ENCODE peak calls at places on chromosome 12, in four cellular contexts. N is cardiac muscle cell, H is pancreas, E is cardiac fibroblast. A is an unnamed sample.

GRCh38 chr12:67811437-67812361 is 163.2 kb downstream of the DYRK2 start:
- DNase-seq in E (peak), H (no peak), N (no peak), A (peak)

GRCh38 chr12:44972746-44973421 is 78.0 kb downstream of the DBX2 start:
- DNase-seq in N (peak), H (no peak), E (peak), A (peak)

GRCh38 chr12:5655120-5655519 is 223.2 kb downstream of the NTF3 start:
- DNase-seq in N (no peak), E (no peak), H (no peak), A (no peak)

GRCh38 chr12:70178038-70178437 is 65.2 kb upstream of the CNOT2 start:
- DNase-seq in H (no peak), E (peak), N (no peak), A (peak)

GRCh38 chr12:76666272-76666845 is 97.6 kb upstream of the ZDHHC17 start:
- DNase-seq in H (no peak), E (no peak), N (no peak), A (peak)

GRCh38 chr12:468671-469389 is 9.1 kb downstream of the B4GALNT3 start:
- DNase-seq in E (no peak), N (no peak), H (no peak), A (no peak)

GRCh38 chr12:3604281-3604680 is 113.3 kb downstream of the PRMT8 start:
- DNase-seq in H (no peak), E (no peak), N (no peak), A (no peak)

GRCh38 chr12:66235626-66236281 is 46.7 kb downstream of the IRAK3 start:
- DNase-seq in H (no peak), E (peak), N (no peak), A (peak)

GRCh38 chr12:52847335-52848102 is 1.3 kb downstream of the KRT78 start:
- DNase-seq in N (no peak), H (no peak), E (peak), A (no peak)

GRCh38 chr12:6323340-6323994 is 13.0 kb downstream of the PLEKHG6 start:
- DNase-seq in H (no peak), N (peak), E (peak), A (peak)

GRCh38 chr12:55760663-55761062 is 17.7 kb downstream of the GDF11 start:
- DNase-seq in N (no peak), H (no peak), E (no peak), A (no peak)

GRCh38 chr12:58888131-58888783 is 32.0 kb downstream of the LRIG3 start:
- DNase-seq in E (peak), H (no peak), N (no peak), A (peak)

GRCh38 chr12:95859344-95859816 is 628 bp downstream of the SNRPF start:
- DNase-seq in E (peak), H (no peak), N (peak), A (peak)

GRCh38 chr12:20210795-20211194 is 157.5 kb upstream of the PDE3A start:
- DNase-seq in N (no peak), H (no peak), E (no peak), A (no peak)

GRCh38 chr12:81492131-81492720 is 266.9 kb downstream of the PPFIA2 start:
- DNase-seq in N (peak), H (no peak), E (peak), A (no peak)

GRCh38 chr12:101642115-101643067 is 47.6 kb downstream of the MYBPC1 start:
- DNase-seq in H (peak), N (peak), E (no peak), A (no peak)

GRCh38 chr12:2944401-2945047 is 14.7 kb upstream of the TEAD4 start:
- DNase-seq in E (peak), H (peak), N (peak), A (peak)

GRCh38 chr12:104026841-104027599 is 23.0 kb downstream of the GLT8D2 start:
- DNase-seq in E (no peak), N (no peak), H (no peak), A (no peak)

GRCh38 chr12:97943359-97943758 is 480.8 kb downstream of the RMST start:
- DNase-seq in H (no peak), N (no peak), E (no peak), A (no peak)

GRCh38 chr12:52903855-52904508 is 894 bp downstream of the KRT8 start:
- DNase-seq in H (peak), N (peak), E (peak), A (peak)

GRCh38 chr12:46557539-46558373 is 185.2 kb upstream of the SLC38A2 start:
- DNase-seq in E (peak), N (no peak), H (no peak), A (no peak)

GRCh38 chr12:101927042-101927441 is 49.7 kb downstream of the DRAM1 start:
- DNase-seq in N (no peak), E (peak), H (no peak), A (peak)

GRCh38 chr12:10783252-10783651 is 19.2 kb downstream of the TAS2R7 start:
- DNase-seq in H (no peak), N (no peak), E (no peak), A (no peak)

GRCh38 chr12:124680863-124681778 is 113.7 kb upstream of the NCOR2 start:
- DNase-seq in E (peak), N (no peak), H (no peak), A (peak)

GRCh38 chr12:21800011-21800410 is 25.5 kb upstream of the KCNJ8 start:
- DNase-seq in N (no peak), E (no peak), H (no peak), A (no peak)

GRCh38 chr12:51922762-51923505 is 15.6 kb downstream of the ACVRL1 start:
- DNase-seq in E (peak), N (no peak), H (no peak), A (peak)

GRCh38 chr12:45329238-45329637 is 113.3 kb downstream of the ANO6 start:
- DNase-seq in H (no peak), E (peak), N (no peak), A (no peak)

GRCh38 chr12:4272976-4273650 is 449 bp upstream of the CCND2 start:
- DNase-seq in N (no peak), H (no peak), E (no peak), A (no peak)

GRCh38 chr12:123131879-123132402 is 18.9 kb downstream of the PITPNM2 start:
- DNase-seq in N (no peak), H (no peak), E (no peak), A (no peak)

GRCh38 chr12:108310489-108310888 is 28.6 kb downstream of the CMKLR1 start:
- DNase-seq in E (peak), H (no peak), N (no peak), A (no peak)

GRCh38 chr12:26817183-26817591 is 15.8 kb downstream of the ITPR2 start:
- DNase-seq in N (no peak), E (no peak), H (no peak), A (no peak)

GRCh38 chr12:2959508-2960431 is 573 bp downstream of the TEAD4 start:
- DNase-seq in H (peak), E (peak), N (peak), A (peak)

GRCh38 chr12:42020226-42020625 is 124.4 kb downstream of the GXYLT1 start:
- DNase-seq in E (no peak), H (no peak), N (no peak), A (no peak)

A was measured in GM03348.